ENCODE peak calls at places on chromosomes 7 and 10, in seven cellular contexts. T is endodermal cell, F is astrocyte of the cerebellum, J is GM23338, L is cardiac muscle cell, K is transverse colon, R is NB4. O is an unnamed sample.

GRCh38 chr10:47287365-47287802 is 12.6 kb upstream of the GDF10 start:
- DNase-seq in J (no peak), K (no peak), R (no peak), L (peak; percentile 53), T (peak; percentile 41), F (no peak), O (no peak)

GRCh38 chr7:134783294-134784069 is 4.0 kb downstream of the CALD1 start:
- DNase-seq in R (no peak), F (no peak), J (no peak), K (no peak), L (no peak), T (no peak), O (no peak)

GRCh38 chr10:43684198-43684559 is 35.5 kb upstream of the ZNF32 start:
- DNase-seq in L (no peak), F (no peak), T (no peak), J (no peak), K (no peak), R (no peak), O (no peak)

GRCh38 chr7:111801277-111801676 is 239.0 kb upstream of the IMMP2L start:
- DNase-seq in F (no peak), L (peak; percentile 33), J (no peak), K (no peak), R (no peak), T (no peak), O (no peak)

GRCh38 chr10:15879058-15879457 is 18.8 kb upstream of the MINDY3 start:
- DNase-seq in L (peak; percentile 48), J (peak; percentile 57), K (no peak), F (peak; percentile 34), R (peak; percentile 52), T (no peak), O (no peak)

GRCh38 chr7:4169505-4169904 is 512.6 kb upstream of the FOXK1 start:
- DNase-seq in F (no peak), R (no peak), T (no peak), K (no peak), J (no peak), L (no peak), O (no peak)

GRCh38 chr7:86282014-86282682 is 361.6 kb upstream of the GRM3 start:
- DNase-seq in T (no peak), K (no peak), F (no peak), L (no peak), R (no peak), J (peak; percentile 20), O (no peak)

GRCh38 chr10:15387021-15387420 is 15.9 kb upstream of the FAM171A1 start:
- DNase-seq in R (no peak), F (no peak), T (peak; percentile 50), L (no peak), K (no peak), J (no peak), O (no peak)

GRCh38 chr10:77560471-77560870 is 77.1 kb downstream of the KCNMA1 start:
- DNase-seq in J (no peak), R (no peak), F (no peak), T (no peak), K (no peak), L (no peak), O (no peak)

GRCh38 chr7:47801423-47801822 is 146.8 kb downstream of the PKD1L1 start:
- DNase-seq in F (no peak), J (no peak), T (peak; percentile 7), R (no peak), K (no peak), L (no peak), O (no peak)

GRCh38 chr10:51010977-51011376 is 63.3 kb upstream of the PRKG1 start:
- DNase-seq in L (peak; percentile 74), K (no peak), F (no peak), R (peak; percentile 49), J (peak; percentile 71), T (peak; percentile 62), O (no peak)

GRCh38 chr10:117710181-117710798 is 167.7 kb downstream of the EMX2 start:
- DNase-seq in K (no peak), R (peak; percentile 8), T (peak; percentile 66), F (no peak), L (no peak), J (peak; percentile 49), O (no peak)
- TF ChIP-seq CTCF in K (no peak), R (peak; percentile 40), T (peak; percentile 62), F (no peak), L (no peak), J (peak; percentile 67), O (no peak)

DNA sequence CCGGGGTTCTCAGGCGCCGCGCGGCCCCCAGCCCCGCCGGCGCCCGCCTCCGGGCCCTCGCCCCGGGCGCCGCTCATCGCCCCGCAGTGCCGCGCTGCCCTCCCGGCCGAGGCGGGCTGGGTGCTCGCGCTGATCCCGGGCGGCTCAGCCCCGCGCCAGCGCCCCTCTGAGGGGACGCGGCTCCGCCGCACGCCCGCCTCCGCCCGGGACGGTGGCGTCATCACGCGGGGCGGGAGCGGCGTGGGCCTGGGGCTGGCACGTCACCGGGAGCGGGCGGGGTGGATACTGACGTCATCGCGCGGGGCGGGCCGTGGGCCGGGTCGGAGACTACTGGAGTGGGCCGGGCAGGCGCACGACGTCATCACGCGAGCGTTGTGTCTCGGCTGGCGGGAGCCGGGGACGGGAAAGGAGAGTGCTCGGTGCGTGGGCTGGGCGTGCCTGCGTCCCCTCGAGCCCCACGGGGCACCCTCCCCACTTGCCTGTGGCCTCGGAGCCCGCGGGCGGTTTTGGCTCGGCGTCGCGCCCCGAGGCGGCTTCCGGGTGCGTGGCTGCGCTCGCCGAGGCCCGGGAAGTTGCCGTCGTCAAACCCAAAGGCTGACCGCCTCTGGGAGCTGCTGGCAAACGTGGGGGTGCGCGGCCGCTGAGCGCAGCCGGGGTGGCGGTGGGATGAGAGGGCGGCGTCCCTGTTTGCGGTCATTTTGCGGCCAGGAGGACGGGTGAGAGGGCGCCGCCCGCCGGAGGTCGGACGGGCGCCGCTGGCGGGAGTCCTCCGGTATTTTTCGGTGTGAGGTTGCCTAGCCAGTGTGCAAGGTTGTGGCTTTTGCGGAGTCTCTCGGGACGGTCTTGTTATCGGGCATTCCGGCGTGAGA is at the start of gene ESYT2:
- DNase-seq in L (peak; percentile 99), K (peak; percentile 98), J (peak; percentile 80), F (peak; percentile 92), T (peak; percentile 93), R (peak; percentile 99), O (peak; percentile 89)
- TF ChIP-seq CTCF in L (peak; percentile 24), K (no peak), J (peak; percentile 32), F (peak; percentile 11), T (peak; percentile 29), R (peak; percentile 39), O (peak; percentile 21)

DNA sequence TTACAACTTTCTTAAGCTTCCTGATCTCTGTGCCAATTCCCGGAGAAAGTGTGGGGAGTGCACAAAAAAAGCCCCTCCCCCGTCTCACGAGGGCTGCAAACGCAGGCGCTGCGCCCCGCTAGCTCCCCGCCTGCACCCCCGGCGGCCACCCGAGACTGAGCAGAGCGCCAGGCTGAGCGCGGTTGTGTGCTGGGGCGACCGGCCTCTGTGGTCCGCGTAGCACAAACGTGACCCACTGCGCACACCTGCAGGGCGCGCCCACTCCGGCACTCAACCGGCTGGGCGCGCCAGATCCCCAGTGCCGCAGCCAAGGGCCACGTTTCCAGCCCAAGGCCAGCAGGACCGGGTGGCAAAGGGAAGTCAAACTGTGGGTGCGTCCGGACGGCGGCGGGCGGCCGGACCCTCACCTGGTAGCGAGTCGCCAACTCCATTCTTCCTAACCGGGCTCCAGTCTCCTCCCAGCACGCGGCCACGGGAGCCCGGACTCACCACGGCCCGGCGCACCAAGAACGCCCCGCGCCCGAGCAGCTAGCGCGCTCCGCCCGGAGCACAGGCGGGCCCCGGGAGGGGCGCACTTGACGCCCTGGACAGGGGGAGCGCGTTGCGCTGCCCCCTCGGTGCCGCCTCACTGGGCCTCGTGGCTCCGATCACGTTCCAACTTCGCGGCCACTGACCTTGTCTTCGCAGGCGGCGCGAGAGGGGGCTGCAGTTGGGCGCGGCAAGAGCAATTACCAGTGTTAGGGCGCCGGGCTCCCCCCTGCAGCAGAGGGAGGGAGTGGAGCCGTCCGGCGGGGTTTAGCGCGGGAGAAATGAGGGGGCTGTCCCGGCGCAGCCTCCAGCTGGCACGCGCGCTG is at the start of gene CDCA7L:
- DNase-seq in F (peak; percentile 32), L (peak; percentile 82), R (peak; percentile 92), K (peak; percentile 81), T (peak; percentile 89), J (peak; percentile 94), O (no peak)
- TF ChIP-seq CTCF in F (no peak), L (no peak), R (no peak), K (no peak), T (no peak), J (no peak), O (no peak)

DNA sequence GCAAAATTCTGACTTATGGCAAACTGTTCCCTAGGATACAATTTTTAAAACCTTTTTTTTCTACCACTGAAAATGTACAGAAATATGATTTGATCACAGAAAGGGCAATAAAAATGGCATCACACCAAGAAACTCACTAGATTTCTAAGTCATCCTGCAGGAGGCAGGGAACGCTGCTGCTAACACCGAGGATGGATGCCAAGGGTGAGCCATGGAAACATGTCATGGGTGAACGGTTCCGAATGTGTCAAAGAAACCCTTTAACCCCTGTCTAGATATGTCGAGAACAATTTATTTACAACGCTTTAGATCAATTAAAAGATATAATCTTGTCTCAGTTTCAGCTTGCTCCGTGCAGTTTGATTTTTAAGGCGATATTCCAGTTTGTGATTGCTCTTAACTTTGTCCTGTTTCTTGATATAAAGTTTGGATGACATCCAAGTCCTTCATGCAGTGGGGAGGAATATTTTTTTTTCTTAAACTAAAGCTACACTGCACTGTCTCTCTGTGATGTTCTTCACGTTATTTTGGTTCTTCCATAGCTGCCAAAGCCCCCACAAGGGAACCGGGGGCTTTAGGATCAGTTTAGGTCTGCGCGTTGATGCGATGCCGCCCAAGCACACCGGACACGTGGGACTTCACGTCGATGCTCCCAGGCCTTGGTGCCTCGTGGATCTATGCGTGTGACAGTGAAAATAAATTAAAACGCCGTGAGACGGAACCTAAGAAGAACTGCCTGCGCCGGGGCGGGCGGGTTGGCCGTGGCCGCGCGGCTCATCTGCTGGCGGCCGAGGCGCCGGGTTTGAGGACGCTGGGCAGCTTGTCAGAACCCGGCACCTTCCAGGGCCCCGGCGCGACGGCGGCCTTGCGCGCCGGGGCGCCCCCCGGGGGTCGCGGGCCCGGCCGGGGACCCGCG is 220.2 kb downstream of the PHTF2 start:
- DNase-seq in F (no peak), R (peak; percentile 53), K (peak; percentile 44), J (peak; percentile 37), T (no peak), L (peak; percentile 68), O (no peak)
- TF ChIP-seq CTCF in F (no peak), R (no peak), K (peak; percentile 11), J (peak; percentile 4), T (peak; percentile 12), L (no peak), O (peak; percentile 27)

GRCh38 chr7:100400656-100401055 is 27.4 kb downstream of the PILRA start:
- DNase-seq in J (peak; percentile 72), L (no peak), F (no peak), K (no peak), R (peak; percentile 70), T (peak; percentile 88), O (no peak)
- TF ChIP-seq CTCF in J (peak; percentile 83), L (peak; percentile 12), F (peak; percentile 7), K (no peak), R (peak; percentile 41), T (peak; percentile 70), O (peak; percentile 12)

DNA sequence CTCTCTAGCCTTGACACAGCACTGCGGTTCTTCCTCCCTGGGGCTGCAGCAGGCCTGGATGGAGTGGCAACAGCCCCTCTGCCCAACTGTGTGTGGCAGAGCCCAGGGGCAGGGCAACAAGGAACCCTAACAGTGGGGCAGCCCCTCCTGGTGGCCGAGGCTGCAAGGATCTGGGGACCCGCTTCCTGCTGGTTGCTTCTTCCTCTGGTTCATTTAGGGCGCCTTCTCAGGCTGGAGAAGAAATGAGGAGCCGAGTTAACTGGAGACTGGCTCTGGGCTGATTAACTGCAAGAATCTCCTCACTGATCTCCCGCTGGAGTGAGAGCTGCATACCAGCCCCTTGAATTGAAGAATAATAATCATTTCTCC is 80.1 kb upstream of the EMX2 start:
- DNase-seq in R (no peak), J (peak; percentile 69), L (no peak), K (peak; percentile 17), T (peak; percentile 82), F (no peak), O (no peak)
- TF ChIP-seq CTCF in R (peak; percentile 6), J (peak; percentile 74), L (peak; percentile 23), K (no peak), T (peak; percentile 63), F (peak; percentile 28), O (peak; percentile 16)

O was measured in AG04450.